ENCODE peak calls at places on chromosomes 2 and 18, in five cellular contexts. H is GM12891; M is activated CD4-positive, CD25-positive, alpha-beta regulatory T cell; I is EH; P is dermis blood vessel endothelial cell. J is an unnamed sample.

GRCh38 chr2:182522428-182522896 is 95.6 kb upstream of the PDE1A start:
- DNase-seq in H (no peak), M (no peak), I (peak), P (peak), J (no peak)

GRCh38 chr2:37857485-37858196 is 67.4 kb upstream of the RMDN2 start:
- DNase-seq in H (no peak), M (no peak), I (peak), P (no peak), J (no peak)

GRCh38 chr18:27184115-27185024 is 738 bp downstream of the CHST9 start:
- DNase-seq in H (no peak), M (no peak), I (no peak), P (no peak), J (peak)

GRCh38 chr2:15763106-15763821 is 171.6 kb downstream of the DDX1 start:
- DNase-seq in H (no peak), M (no peak), I (no peak), P (no peak), J (no peak)

GRCh38 chr2:210752532-210752931 is 196.1 kb downstream of the CPS1 start:
- DNase-seq in H (no peak), M (no peak), I (no peak), P (no peak), J (no peak)

GRCh38 chr2:127608061-127609011 is 37.6 kb upstream of the GPR17 start:
- DNase-seq in H (no peak), M (no peak), I (no peak), P (no peak), J (no peak)

GRCh38 chr2:149885468-149885867 is 297.9 kb upstream of the MMADHC start:
- DNase-seq in H (no peak), M (no peak), I (peak), P (no peak), J (no peak)

GRCh38 chr2:199979841-199980628 is 24.7 kb downstream of the MAIP1 start:
- DNase-seq in H (peak), M (peak), I (peak), P (peak), J (peak)

GRCh38 chr18:31241900-31242409 is 76.0 kb upstream of the DSG1 start:
- DNase-seq in H (no peak), M (no peak), I (no peak), P (no peak), J (no peak)

GRCh38 chr2:15941483-15941853 is 1.1 kb downstream of the MYCN start:
- DNase-seq in H (peak), M (no peak), I (no peak), P (peak), J (no peak)

GRCh38 chr2:19542796-19543195 is 184.4 kb upstream of the OSR1 start:
- DNase-seq in H (no peak), M (no peak), I (peak), P (no peak), J (no peak)

GRCh38 chr2:112607680-112608438 is 23.4 kb downstream of the CHCHD5 start:
- DNase-seq in H (no peak), M (no peak), I (no peak), P (no peak), J (no peak)

J was measured in GM10248.